ENCODE peak calls at places on chromosomes 11 and 22, in four cellular contexts. W, N, C and K are unnamed samples. For H3K4me1 and H3K36me3, the result is how much of the 10 kb centered on the place peaks cover.

GRCh38 chr22:23580586-23581251 is 629 bp upstream of the IGLL1 start:
- DNase-seq in W (no peak), N (no peak), C (no peak), K (no peak)

GRCh38 chr11:925496-926301 is at the start of gene AP2A2:
- DNase-seq in W (peak), N (peak), C (peak), K (peak)

GRCh38 chr11:36702330-36703054 is 104.5 kb upstream of the RAG2 start:
- DNase-seq in W (no peak), N (peak), C (peak), K (peak)

GRCh38 chr11:93519179-93519578 is 24.0 kb downstream of the SMCO4 start:
- DNase-seq in W (no peak), N (no peak), C (no peak), K (peak)

GRCh38 chr11:75782540-75783263 is 14.1 kb downstream of the DGAT2 start:
- DNase-seq in W (peak), N (no peak), C (no peak), K (no peak)

GRCh38 chr11:96123301-96123700 is 199.4 kb upstream of the MTMR2 start:
- DNase-seq in W (no peak), N (no peak), C (no peak), K (peak)

GRCh38 chr11:104073950-104074349 is 37.5 kb downstream of the DDI1 start:
- DNase-seq in W (no peak), N (peak), C (no peak), K (no peak)

GRCh38 chr11:8597182-8597581 is 3.2 kb upstream of the STK33 start:
- DNase-seq in W (no peak), N (peak), C (no peak), K (no peak)

GRCh38 chr11:93784935-93785360 is 866 bp downstream of the MED17 start:
- DNase-seq in W (no peak), N (no peak), C (no peak), K (no peak)

GRCh38 chr11:114218508-114218907 is 77.7 kb upstream of the NNMT start:
- DNase-seq in W (no peak), N (no peak), C (no peak), K (no peak)
- H3K4me1 ChIP-seq in W (under half), N (under half), C (under half), K (under half)

GRCh38 chr11:74472030-74472429 is 4.7 kb upstream of the KCNE3 start:
- DNase-seq in W (no peak), N (no peak), C (no peak), K (no peak)
- TF ChIP-seq CTCF in W (no peak), N (no peak), C (no peak), K (no peak)

GRCh38 chr11:64349404-64349803 is 9.4 kb downstream of the CCDC88B start:
- DNase-seq in W (no peak), N (no peak), C (no peak), K (no peak)
- H3K36me3 ChIP-seq in W (under half), N (under half), C (under half), K (under half)

DNA sequence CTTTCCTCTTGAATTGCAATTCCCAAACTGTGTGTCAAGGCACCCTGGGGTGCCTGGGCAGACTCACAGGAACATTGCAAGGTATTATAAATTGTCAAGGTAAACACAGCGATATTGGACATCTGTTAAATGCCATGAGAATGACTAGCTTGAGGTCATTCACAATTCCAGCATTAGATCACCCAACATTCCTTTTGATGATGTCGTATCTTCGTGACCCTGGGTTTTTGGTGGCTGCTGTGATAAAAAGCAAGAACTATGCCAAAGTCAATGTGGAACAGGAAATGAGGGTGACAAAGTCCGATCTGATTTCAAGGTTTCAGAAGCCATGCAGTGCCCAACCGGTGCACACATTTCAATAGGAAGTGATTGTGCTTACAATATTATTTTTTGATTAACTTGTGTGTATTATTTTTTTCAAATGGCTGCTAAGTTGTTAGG is 458.4 kb downstream of the MIAT start:
- DNase-seq in W (no peak), N (peak), C (no peak), K (no peak)
- H3K4me1 ChIP-seq in W (under half), N (under half), C (under half), K (under half)

GRCh38 chr11:27039873-27040272 is 742 bp upstream of the BBOX1 start:
- DNase-seq in W (no peak), N (no peak), C (no peak), K (no peak)
- TF ChIP-seq CTCF in W (no peak), N (no peak), C (no peak), K (no peak)